ENCODE peak calls at places on chromosomes 16 and 17, in six cellular contexts. Z, G, J, K, E and F are unnamed samples.

GRCh38 chr16:81181013-81181720 is 57.3 kb upstream of the BCO1 start:
- DNase-seq in J (peak), K (no peak), E (no peak), G (no peak), Z (peak), F (peak)

GRCh38 chr17:15048933-15049539 is 216.1 kb downstream of the PMP22 start:
- DNase-seq in G (no peak), J (no peak), K (no peak), E (no peak), Z (no peak), F (no peak)

GRCh38 chr17:17675925-17676534 is 5.2 kb upstream of the RAI1 start:
- DNase-seq in K (no peak), E (no peak), Z (peak), J (peak), G (peak), F (no peak)

GRCh38 chr16:67397451-67397801 is 4.1 kb upstream of the TPPP3 start:
- DNase-seq in Z (peak), J (no peak), K (no peak), E (no peak), G (no peak), F (no peak)

GRCh38 chr17:63478814-63479494 is 2.1 kb downstream of the ACE start:
- DNase-seq in G (peak), J (peak), K (peak), E (peak), Z (peak), F (peak)

GRCh38 chr16:53792161-53792951 is 88.4 kb downstream of the FTO start:
- DNase-seq in K (no peak), E (no peak), G (no peak), J (no peak), Z (no peak), F (no peak)

GRCh38 chr16:69243479-69243878 is 56.5 kb downstream of the SNTB2 start:
- DNase-seq in E (no peak), Z (no peak), K (no peak), J (no peak), G (no peak), F (peak)

GRCh38 chr17:38702900-38703741 is 2.0 kb upstream of the MLLT6 start:
- DNase-seq in Z (no peak), G (peak), K (no peak), J (no peak), E (no peak), F (no peak)

GRCh38 chr17:19457830-19458271 is 46.8 kb downstream of the RNF112 start:
- DNase-seq in Z (no peak), J (no peak), G (no peak), E (no peak), K (no peak), F (no peak)

GRCh38 chr17:40218006-40218739 is 931 bp upstream of the WIPF2 start:
- DNase-seq in K (no peak), E (no peak), Z (no peak), J (no peak), G (no peak), F (no peak)

GRCh38 chr17:8643855-8644506 is 13.5 kb upstream of the MYH10 start:
- DNase-seq in Z (no peak), E (no peak), J (no peak), G (no peak), K (no peak), F (no peak)

GRCh38 chr16:30429418-30429677 is 482 bp downstream of the DCTPP1 start:
- DNase-seq in E (no peak), Z (no peak), J (no peak), G (peak), K (no peak), F (no peak)

GRCh38 chr16:54291981-54292487 is 5.4 kb upstream of the IRX3 start:
- DNase-seq in G (no peak), K (no peak), Z (no peak), J (no peak), E (no peak), F (peak)

GRCh38 chr16:12111223-12111622 is 134.7 kb downstream of the SNX29 start:
- DNase-seq in K (no peak), G (no peak), E (no peak), Z (no peak), J (no peak), F (no peak)

GRCh38 chr16:48011888-48012658 is 143.7 kb downstream of the ABCC12 start:
- DNase-seq in G (no peak), J (no peak), Z (no peak), E (no peak), K (no peak), F (peak)

GRCh38 chr16:8736123-8736680 is 61.2 kb downstream of the TMEM186 start:
- DNase-seq in G (no peak), Z (no peak), K (no peak), J (no peak), E (no peak), F (no peak)

GRCh38 chr17:17225901-17226300 is 11.1 kb downstream of the FLCN start:
- DNase-seq in J (no peak), E (no peak), Z (peak), G (no peak), K (no peak), F (no peak)

GRCh38 chr17:72539981-72540897 is 419.4 kb downstream of the SOX9 start:
- DNase-seq in G (peak), E (peak), Z (peak), J (no peak), K (peak), F (peak)